ENCODE peak calls at places on chromosome 1, in seven cellular contexts. One of them, this sample, is unnamed.

GRCh38 chr1:12405325-12406217 is 175.7 kb downstream of the VPS13D start:
- DNase-seq in K562: peak
- DNase-seq in HCT116: no peak
- DNase-seq in transverse colon: peak
- DNase-seq in A549: peak
- DNase-seq in body of pancreas: peak
- DNase-seq in Peyer's patch: no peak
- DNase-seq in this sample: no peak

GRCh38 chr1:173867141-173867752 is 542 bp downstream of the GAS5 start:
- DNase-seq in K562: peak
- DNase-seq in HCT116: no peak
- DNase-seq in transverse colon: no peak
- DNase-seq in A549: no peak
- DNase-seq in body of pancreas: no peak
- DNase-seq in Peyer's patch: no peak
- DNase-seq in this sample: no peak

GRCh38 chr1:17791464-17791863 is 36.3 kb downstream of the ACTL8 start:
- DNase-seq in K562: no peak
- DNase-seq in HCT116: no peak
- DNase-seq in transverse colon: no peak
- DNase-seq in A549: no peak
- DNase-seq in body of pancreas: no peak
- DNase-seq in Peyer's patch: no peak
- DNase-seq in this sample: no peak

GRCh38 chr1:27544818-27545612 is 55.0 kb upstream of the WASF2 start:
- DNase-seq in K562: no peak
- DNase-seq in HCT116: no peak
- DNase-seq in transverse colon: peak
- DNase-seq in A549: no peak
- DNase-seq in body of pancreas: peak
- DNase-seq in Peyer's patch: no peak
- DNase-seq in this sample: peak

GRCh38 chr1:234960722-234961467 is 167.7 kb downstream of the TOMM20 start:
- DNase-seq in K562: no peak
- DNase-seq in HCT116: no peak
- DNase-seq in transverse colon: peak
- DNase-seq in A549: peak
- DNase-seq in body of pancreas: peak
- DNase-seq in Peyer's patch: peak
- DNase-seq in this sample: no peak

GRCh38 chr1:22915816-22916468 is 56.7 kb downstream of the LACTBL1 start:
- DNase-seq in K562: no peak
- DNase-seq in HCT116: no peak
- DNase-seq in transverse colon: no peak
- DNase-seq in A549: no peak
- DNase-seq in body of pancreas: no peak
- DNase-seq in Peyer's patch: no peak
- DNase-seq in this sample: no peak

GRCh38 chr1:220487297-220487820 is 40.6 kb upstream of the MARK1 start:
- DNase-seq in K562: no peak
- DNase-seq in HCT116: peak
- DNase-seq in transverse colon: peak
- DNase-seq in A549: peak
- DNase-seq in body of pancreas: no peak
- DNase-seq in Peyer's patch: peak
- DNase-seq in this sample: no peak

GRCh38 chr1:10694274-10694632 is 102.2 kb downstream of the CASZ1 start:
- DNase-seq in K562: no peak
- DNase-seq in HCT116: no peak
- DNase-seq in transverse colon: no peak
- DNase-seq in A549: peak
- DNase-seq in body of pancreas: no peak
- DNase-seq in Peyer's patch: no peak
- DNase-seq in this sample: no peak

GRCh38 chr1:66261370-66261769 is 272.6 kb upstream of the SGIP1 start:
- DNase-seq in K562: no peak
- DNase-seq in HCT116: no peak
- DNase-seq in transverse colon: no peak
- DNase-seq in A549: no peak
- DNase-seq in body of pancreas: no peak
- DNase-seq in Peyer's patch: no peak
- DNase-seq in this sample: no peak

GRCh38 chr1:167628754-167629515 is 1.1 kb upstream of the RCSD1 start:
- DNase-seq in K562: no peak
- DNase-seq in HCT116: no peak
- DNase-seq in transverse colon: no peak
- DNase-seq in A549: no peak
- DNase-seq in body of pancreas: no peak
- DNase-seq in Peyer's patch: no peak
- DNase-seq in this sample: no peak
- H3K4me3 ChIP-seq in K562: peak
- H3K4me3 ChIP-seq in HCT116: no peak
- H3K4me3 ChIP-seq in transverse colon: no peak
- H3K4me3 ChIP-seq in A549: no peak
- H3K4me3 ChIP-seq in body of pancreas: no peak
- H3K4me3 ChIP-seq in Peyer's patch: peak
- H3K4me3 ChIP-seq in this sample: no peak

GRCh38 chr1:118912574-118912973 is 75.6 kb downstream of the TBX15 start:
- DNase-seq in K562: no peak
- DNase-seq in HCT116: no peak
- DNase-seq in transverse colon: no peak
- DNase-seq in A549: no peak
- DNase-seq in body of pancreas: no peak
- DNase-seq in Peyer's patch: no peak
- DNase-seq in this sample: no peak
- TF ChIP-seq POLR2A in K562: no peak
- TF ChIP-seq POLR2A in HCT116: no peak
- TF ChIP-seq POLR2A in transverse colon: no peak
- TF ChIP-seq POLR2A in A549: no peak
- TF ChIP-seq POLR2A in body of pancreas: no peak
- TF ChIP-seq POLR2A in Peyer's patch: no peak
- TF ChIP-seq POLR2A in this sample: no peak

GRCh38 chr1:54337034-54337433 is 69.2 kb downstream of the SSBP3 start:
- DNase-seq in K562: no peak
- DNase-seq in HCT116: no peak
- DNase-seq in transverse colon: no peak
- DNase-seq in A549: no peak
- DNase-seq in body of pancreas: no peak
- DNase-seq in Peyer's patch: no peak
- DNase-seq in this sample: no peak

GRCh38 chr1:54337928-54338327 is 68.3 kb downstream of the SSBP3 start:
- DNase-seq in K562: no peak
- DNase-seq in HCT116: no peak
- DNase-seq in transverse colon: no peak
- DNase-seq in A549: no peak
- DNase-seq in body of pancreas: no peak
- DNase-seq in Peyer's patch: no peak
- DNase-seq in this sample: no peak

GRCh38 chr1:54334996-54335395 is 71.2 kb downstream of the SSBP3 start:
- DNase-seq in K562: no peak
- DNase-seq in HCT116: no peak
- DNase-seq in transverse colon: no peak
- DNase-seq in A549: no peak
- DNase-seq in body of pancreas: no peak
- DNase-seq in Peyer's patch: no peak
- DNase-seq in this sample: no peak

GRCh38 chr1:54336121-54336520 is 70.1 kb downstream of the SSBP3 start:
- DNase-seq in K562: no peak
- DNase-seq in HCT116: no peak
- DNase-seq in transverse colon: no peak
- DNase-seq in A549: no peak
- DNase-seq in body of pancreas: no peak
- DNase-seq in Peyer's patch: no peak
- DNase-seq in this sample: no peak

DNA sequence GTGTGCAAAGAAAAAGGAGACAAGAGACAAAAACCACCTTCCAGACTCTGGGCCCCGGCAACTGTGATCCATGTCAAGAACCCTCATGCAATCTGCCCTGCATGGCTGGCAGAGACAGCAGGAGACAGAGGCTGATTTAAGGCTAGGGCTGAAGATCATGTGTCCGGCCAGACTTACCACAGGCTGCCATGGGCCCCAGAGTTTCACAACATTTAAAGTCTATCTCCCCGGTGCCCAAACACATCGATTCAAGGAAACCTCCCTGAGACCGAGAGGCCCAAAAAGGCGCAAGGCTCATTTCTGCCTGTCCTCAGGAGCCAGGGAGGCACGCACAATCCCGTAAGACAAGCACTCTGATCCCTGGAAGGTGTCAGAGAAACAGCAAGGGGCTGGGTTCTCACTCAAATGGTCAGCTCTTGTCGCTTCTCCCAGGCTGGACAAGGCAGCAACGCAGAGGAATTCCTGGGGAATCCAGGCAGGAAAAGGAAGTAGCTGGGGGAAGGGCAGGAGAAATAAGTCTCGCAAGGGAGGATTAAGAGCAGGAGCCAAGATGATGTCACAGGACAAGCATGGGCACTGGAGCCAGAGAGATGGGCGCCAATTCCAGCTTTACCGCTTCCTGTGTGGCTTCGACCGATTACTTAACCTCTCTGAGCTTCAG is 70.7 kb downstream of the SSBP3 start:
- DNase-seq in K562: no peak
- DNase-seq in HCT116: no peak
- DNase-seq in transverse colon: peak
- DNase-seq in A549: no peak
- DNase-seq in body of pancreas: no peak
- DNase-seq in Peyer's patch: no peak
- DNase-seq in this sample: peak
- H3K4me3 ChIP-seq in K562: no peak
- H3K4me3 ChIP-seq in HCT116: no peak
- H3K4me3 ChIP-seq in transverse colon: no peak
- H3K4me3 ChIP-seq in A549: no peak
- H3K4me3 ChIP-seq in body of pancreas: no peak
- H3K4me3 ChIP-seq in Peyer's patch: no peak
- H3K4me3 ChIP-seq in this sample: no peak

DNA sequence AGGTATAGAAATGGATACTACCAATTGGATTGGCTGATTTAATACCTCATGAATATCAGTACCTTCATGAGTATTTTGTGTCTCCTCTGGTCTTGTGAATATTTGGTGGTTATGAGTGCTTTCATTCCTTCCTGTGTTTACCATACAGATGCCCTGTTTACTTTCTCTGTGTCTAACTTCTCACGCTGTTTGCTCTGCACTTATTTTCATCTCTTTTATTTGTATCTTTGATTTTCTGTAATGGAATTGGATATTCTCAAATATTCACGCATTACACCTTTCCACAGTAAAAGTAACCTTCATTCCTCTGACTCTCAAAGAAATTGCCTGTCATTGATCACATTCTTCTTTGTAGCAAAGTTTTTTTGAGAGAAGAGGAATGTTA is 16.8 kb downstream of the CNST start:
- DNase-seq in K562: no peak
- DNase-seq in HCT116: no peak
- DNase-seq in transverse colon: no peak
- DNase-seq in A549: no peak
- DNase-seq in body of pancreas: no peak
- DNase-seq in Peyer's patch: no peak
- DNase-seq in this sample: no peak
- TF ChIP-seq POLR2A in K562: no peak
- TF ChIP-seq POLR2A in HCT116: no peak
- TF ChIP-seq POLR2A in transverse colon: no peak
- TF ChIP-seq POLR2A in A549: no peak
- TF ChIP-seq POLR2A in body of pancreas: no peak
- TF ChIP-seq POLR2A in Peyer's patch: no peak
- TF ChIP-seq POLR2A in this sample: no peak

GRCh38 chr1:3292051-3292722 is 162.3 kb upstream of the ARHGEF16 start:
- DNase-seq in K562: no peak
- DNase-seq in HCT116: no peak
- DNase-seq in transverse colon: no peak
- DNase-seq in A549: no peak
- DNase-seq in body of pancreas: no peak
- DNase-seq in Peyer's patch: no peak
- DNase-seq in this sample: no peak
- H3K4me3 ChIP-seq in K562: no peak
- H3K4me3 ChIP-seq in HCT116: no peak
- H3K4me3 ChIP-seq in transverse colon: no peak
- H3K4me3 ChIP-seq in A549: no peak
- H3K4me3 ChIP-seq in body of pancreas: no peak
- H3K4me3 ChIP-seq in Peyer's patch: no peak
- H3K4me3 ChIP-seq in this sample: no peak

DNA sequence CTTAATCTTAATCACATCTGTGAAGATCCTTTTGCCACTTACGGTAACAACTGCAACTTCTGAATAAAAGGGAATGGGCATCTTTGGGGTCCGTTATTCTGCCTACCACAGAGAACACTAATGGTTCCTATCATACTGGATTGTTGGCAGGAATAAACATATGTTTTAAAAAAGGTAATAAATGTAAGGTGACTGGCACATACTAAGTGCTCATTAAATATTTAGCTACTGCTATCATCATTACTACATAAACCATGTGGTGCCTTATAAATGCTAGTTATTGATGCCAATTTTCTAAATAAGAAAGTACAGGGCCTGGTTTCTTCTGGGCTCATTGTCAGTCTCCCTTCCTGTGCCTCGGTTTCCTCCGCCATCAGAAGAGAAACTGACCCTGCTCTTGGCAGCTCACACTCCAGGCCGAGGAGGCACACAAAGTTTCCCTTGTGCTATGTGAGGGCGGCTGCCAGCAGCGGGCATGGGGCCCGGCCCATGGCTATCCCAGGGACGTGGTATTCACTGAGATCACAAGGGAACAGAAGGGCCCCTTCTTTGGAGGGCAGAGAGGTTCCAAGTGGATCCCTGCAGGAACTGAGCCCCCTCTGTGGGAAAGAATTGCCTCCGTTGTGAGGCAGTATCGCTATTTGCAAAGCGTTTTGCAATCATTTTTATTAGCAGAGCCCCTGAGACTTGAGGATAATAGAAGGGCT is 26.2 kb downstream of the NAV1 start:
- DNase-seq in K562: no peak
- DNase-seq in HCT116: no peak
- DNase-seq in transverse colon: no peak
- DNase-seq in A549: no peak
- DNase-seq in body of pancreas: no peak
- DNase-seq in Peyer's patch: no peak
- DNase-seq in this sample: no peak
- TF ChIP-seq POLR2A in K562: no peak
- TF ChIP-seq POLR2A in HCT116: no peak
- TF ChIP-seq POLR2A in transverse colon: no peak
- TF ChIP-seq POLR2A in A549: no peak
- TF ChIP-seq POLR2A in body of pancreas: no peak
- TF ChIP-seq POLR2A in Peyer's patch: no peak
- TF ChIP-seq POLR2A in this sample: no peak

GRCh38 chr1:46342677-46343350 is 2.2 kb downstream of the NSUN4 start:
- DNase-seq in K562: no peak
- DNase-seq in HCT116: no peak
- DNase-seq in transverse colon: no peak
- DNase-seq in A549: no peak
- DNase-seq in body of pancreas: no peak
- DNase-seq in Peyer's patch: no peak
- DNase-seq in this sample: no peak
- H3K4me3 ChIP-seq in K562: no peak
- H3K4me3 ChIP-seq in HCT116: no peak
- H3K4me3 ChIP-seq in transverse colon: no peak
- H3K4me3 ChIP-seq in A549: no peak
- H3K4me3 ChIP-seq in body of pancreas: no peak
- H3K4me3 ChIP-seq in Peyer's patch: no peak
- H3K4me3 ChIP-seq in this sample: no peak

This sample was measured in adrenal gland.